ENCODE peak calls at places on chromosomes 1 and 21, in five cellular contexts. One of them, this sample, is unnamed.

GRCh38 chr1:41920658-41921057 is 1.9 kb upstream of the HIVEP3 start:
- DNase-seq in H9: no peak
- DNase-seq in neuronal stem cell: no peak
- DNase-seq in mesenchymal stem cell: peak; percentile 27
- DNase-seq in H1: no peak
- DNase-seq in this sample: peak; percentile 80

GRCh38 chr1:1079408-1080121 is 5.5 kb upstream of the RNF223 start:
- DNase-seq in mesenchymal stem cell: peak; percentile 96
- DNase-seq in H1: no peak
- DNase-seq in neuronal stem cell: peak; percentile 63
- DNase-seq in H9: peak; percentile 81
- DNase-seq in this sample: peak; percentile 90

GRCh38 chr1:234925440-234926251 is 203.0 kb downstream of the TOMM20 start:
- DNase-seq in H1: peak; percentile 38
- DNase-seq in mesenchymal stem cell: peak; percentile 99
- DNase-seq in neuronal stem cell: no peak
- DNase-seq in H9: peak; percentile 29
- DNase-seq in this sample: peak; percentile 99

GRCh38 chr1:112196731-112197130 is 199.3 kb upstream of the CTTNBP2NL start:
- DNase-seq in H9: no peak
- DNase-seq in H1: no peak
- DNase-seq in mesenchymal stem cell: no peak
- DNase-seq in neuronal stem cell: no peak
- DNase-seq in this sample: no peak

GRCh38 chr1:17861685-17862084 is 106.6 kb downstream of the ACTL8 start:
- DNase-seq in H1: no peak
- DNase-seq in neuronal stem cell: no peak
- DNase-seq in mesenchymal stem cell: no peak
- DNase-seq in H9: no peak
- DNase-seq in this sample: no peak

GRCh38 chr1:159909381-159909780 is 9.4 kb upstream of the CFAP45 start:
- DNase-seq in H9: no peak
- DNase-seq in H1: no peak
- DNase-seq in mesenchymal stem cell: peak; percentile 66
- DNase-seq in neuronal stem cell: no peak
- DNase-seq in this sample: no peak

GRCh38 chr1:165415068-165415467 is 29.9 kb downstream of the RXRG start:
- DNase-seq in H9: no peak
- DNase-seq in H1: no peak
- DNase-seq in neuronal stem cell: no peak
- DNase-seq in mesenchymal stem cell: no peak
- DNase-seq in this sample: no peak

GRCh38 chr1:55781944-55782482 is 566.8 kb upstream of the USP24 start:
- DNase-seq in H1: no peak
- DNase-seq in mesenchymal stem cell: peak; percentile 89
- DNase-seq in neuronal stem cell: no peak
- DNase-seq in H9: no peak
- DNase-seq in this sample: peak; percentile 94

GRCh38 chr1:47930215-47930885 is 66.8 kb downstream of the TRABD2B start:
- DNase-seq in neuronal stem cell: no peak
- DNase-seq in mesenchymal stem cell: no peak
- DNase-seq in H1: no peak
- DNase-seq in H9: no peak
- DNase-seq in this sample: no peak

GRCh38 chr1:205991237-205991636 is 12.0 kb downstream of the RAB7B start:
- DNase-seq in mesenchymal stem cell: no peak
- DNase-seq in H1: no peak
- DNase-seq in neuronal stem cell: no peak
- DNase-seq in H9: no peak
- DNase-seq in this sample: peak; percentile 72

GRCh38 chr1:10649484-10650201 is 146.8 kb downstream of the CASZ1 start:
- DNase-seq in mesenchymal stem cell: no peak
- DNase-seq in H1: no peak
- DNase-seq in neuronal stem cell: peak; percentile 80
- DNase-seq in H9: no peak
- DNase-seq in this sample: no peak

GRCh38 chr1:63004868-63005267 is 220.9 kb downstream of the ATG4C start:
- DNase-seq in mesenchymal stem cell: no peak
- DNase-seq in H9: peak; percentile 39
- DNase-seq in neuronal stem cell: no peak
- DNase-seq in H1: no peak
- DNase-seq in this sample: no peak

GRCh38 chr1:55050283-55050682 is 10.9 kb downstream of the PCSK9 start:
- DNase-seq in H9: no peak
- DNase-seq in mesenchymal stem cell: no peak
- DNase-seq in neuronal stem cell: no peak
- DNase-seq in H1: no peak
- DNase-seq in this sample: peak; percentile 62

DNA sequence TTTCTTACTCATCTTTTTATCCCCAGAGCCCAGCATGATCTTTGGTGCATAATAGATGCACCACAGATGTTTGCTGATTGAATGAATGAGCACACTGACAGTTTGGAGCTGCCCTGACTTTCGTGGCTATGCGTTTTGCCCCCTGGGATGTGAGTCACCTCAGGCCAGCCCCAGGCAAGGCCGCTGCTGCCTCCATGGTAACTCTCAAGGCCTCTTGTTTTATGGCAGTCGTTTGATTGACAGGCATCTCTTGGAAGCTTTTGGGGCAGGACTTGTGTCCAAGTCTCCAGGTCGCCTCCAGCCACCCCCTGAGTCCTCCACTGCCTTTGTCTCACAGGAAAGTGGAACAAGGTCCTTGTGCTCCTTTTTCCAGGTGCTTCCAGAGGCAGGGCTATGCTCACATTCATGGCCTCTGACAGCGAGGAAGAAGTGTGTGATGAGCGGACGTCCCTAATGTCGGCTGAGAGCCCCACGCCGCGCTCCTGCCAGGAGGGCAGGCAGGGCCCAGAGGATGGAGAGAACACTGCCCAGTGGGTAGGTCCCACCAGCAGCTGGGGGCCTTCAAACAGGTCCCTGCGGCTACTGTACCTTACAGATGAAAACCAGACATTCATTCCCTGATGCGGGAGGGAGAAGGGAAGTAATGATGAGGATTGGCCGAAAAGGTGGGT is 11.2 kb downstream of the PSEN2 start:
- DNase-seq in mesenchymal stem cell: no peak
- DNase-seq in H9: no peak
- DNase-seq in neuronal stem cell: no peak
- DNase-seq in H1: no peak
- DNase-seq in this sample: no peak
- H2AFZ ChIP-seq in mesenchymal stem cell: no peak overlapping the region
- H2AFZ ChIP-seq in H9: no peak overlapping the region
- H2AFZ ChIP-seq in neuronal stem cell: no peak overlapping the region
- H2AFZ ChIP-seq in H1: no peak overlapping the region
- H2AFZ ChIP-seq in this sample: no peak overlapping the region

DNA sequence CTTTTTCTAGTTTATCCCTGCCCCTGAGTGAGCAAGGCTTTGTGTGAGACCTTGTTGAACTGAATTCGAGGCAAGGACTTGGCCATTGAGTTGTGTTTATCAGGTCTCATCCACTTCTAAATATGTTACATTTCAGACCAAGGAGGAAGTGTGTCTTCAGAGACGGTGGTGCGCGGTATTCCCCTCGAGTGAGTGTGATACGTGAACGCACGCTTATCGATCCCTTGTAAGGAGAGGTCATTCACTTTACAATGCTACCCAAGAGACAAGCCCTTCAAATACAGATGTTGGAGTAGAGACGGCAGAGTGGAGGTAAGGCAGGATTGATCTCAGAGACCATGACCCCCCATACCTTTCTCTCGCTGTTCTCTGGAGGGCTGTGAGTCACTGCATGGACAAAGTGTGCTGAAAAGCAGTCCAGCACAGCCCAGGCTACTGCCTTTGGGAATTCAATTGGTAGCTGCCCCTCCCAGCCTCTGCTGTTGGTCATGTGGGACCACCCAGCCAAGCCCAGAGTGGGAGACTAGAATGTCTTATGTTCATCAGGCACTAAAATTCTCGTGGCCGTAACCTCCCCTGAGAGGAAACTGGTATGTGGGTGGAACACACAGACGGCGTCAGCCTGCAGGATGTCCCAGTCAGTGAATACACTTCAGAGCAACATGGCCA is 16.3 kb upstream of the MTARC1 start:
- DNase-seq in H9: no peak
- DNase-seq in mesenchymal stem cell: no peak
- DNase-seq in H1: no peak
- DNase-seq in neuronal stem cell: no peak
- DNase-seq in this sample: no peak
- H4K91ac ChIP-seq in H9: no peak overlapping the region
- H4K91ac ChIP-seq in mesenchymal stem cell: no peak overlapping the region
- H4K91ac ChIP-seq in H1: no peak overlapping the region
- H4K91ac ChIP-seq in neuronal stem cell: no peak overlapping the region
- H4K91ac ChIP-seq in this sample: no peak overlapping the region

GRCh38 chr1:117147341-117147831 is 25.8 kb upstream of the TRIM45 start:
- DNase-seq in H9: no peak
- DNase-seq in neuronal stem cell: no peak
- DNase-seq in H1: no peak
- DNase-seq in mesenchymal stem cell: no peak
- DNase-seq in this sample: no peak
- H2BK15ac ChIP-seq in H9: no peak overlapping the region
- H2BK15ac ChIP-seq in neuronal stem cell: no peak overlapping the region
- H2BK15ac ChIP-seq in H1: no peak overlapping the region
- H2BK15ac ChIP-seq in mesenchymal stem cell: no peak overlapping the region
- H2BK15ac ChIP-seq in this sample: peak overlapping the region; percentile 40

DNA sequence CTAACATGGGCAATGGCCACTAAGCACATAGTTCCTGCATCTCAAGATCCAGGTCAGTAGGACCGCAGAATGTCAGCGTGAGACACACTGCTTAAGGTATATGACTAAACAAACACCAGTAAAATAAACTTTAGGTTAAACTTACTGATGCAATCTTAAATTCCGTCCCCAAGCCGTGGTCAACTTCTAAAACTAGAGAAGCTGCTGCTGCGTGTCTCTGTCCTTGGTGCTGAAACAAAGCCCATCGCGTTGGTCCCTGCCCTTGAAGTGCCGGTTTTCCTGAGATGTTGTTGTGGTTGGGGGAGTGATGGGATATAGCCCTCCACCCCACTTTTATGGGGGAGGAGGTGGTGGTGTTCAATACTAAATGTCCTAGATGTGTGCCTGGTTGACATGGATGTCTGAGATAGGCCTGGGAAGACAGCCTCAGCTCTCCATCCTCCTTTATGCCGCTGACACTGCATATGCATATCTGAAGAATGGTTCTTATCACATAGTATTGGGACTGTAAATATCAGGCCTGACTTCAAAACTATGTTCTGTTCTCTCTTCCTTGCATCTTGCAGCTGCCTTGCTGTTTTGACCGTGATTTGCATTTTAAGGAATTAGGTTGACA is 72.0 kb upstream of the KCNA3 start:
- DNase-seq in neuronal stem cell: peak; percentile 71
- DNase-seq in H9: peak; percentile 67
- DNase-seq in mesenchymal stem cell: peak; percentile 47
- DNase-seq in H1: peak; percentile 19
- DNase-seq in this sample: peak; percentile 53
- H2AFZ ChIP-seq in neuronal stem cell: no peak overlapping the region
- H2AFZ ChIP-seq in H9: no peak overlapping the region
- H2AFZ ChIP-seq in mesenchymal stem cell: no peak overlapping the region
- H2AFZ ChIP-seq in H1: no peak overlapping the region
- H2AFZ ChIP-seq in this sample: no peak overlapping the region

DNA sequence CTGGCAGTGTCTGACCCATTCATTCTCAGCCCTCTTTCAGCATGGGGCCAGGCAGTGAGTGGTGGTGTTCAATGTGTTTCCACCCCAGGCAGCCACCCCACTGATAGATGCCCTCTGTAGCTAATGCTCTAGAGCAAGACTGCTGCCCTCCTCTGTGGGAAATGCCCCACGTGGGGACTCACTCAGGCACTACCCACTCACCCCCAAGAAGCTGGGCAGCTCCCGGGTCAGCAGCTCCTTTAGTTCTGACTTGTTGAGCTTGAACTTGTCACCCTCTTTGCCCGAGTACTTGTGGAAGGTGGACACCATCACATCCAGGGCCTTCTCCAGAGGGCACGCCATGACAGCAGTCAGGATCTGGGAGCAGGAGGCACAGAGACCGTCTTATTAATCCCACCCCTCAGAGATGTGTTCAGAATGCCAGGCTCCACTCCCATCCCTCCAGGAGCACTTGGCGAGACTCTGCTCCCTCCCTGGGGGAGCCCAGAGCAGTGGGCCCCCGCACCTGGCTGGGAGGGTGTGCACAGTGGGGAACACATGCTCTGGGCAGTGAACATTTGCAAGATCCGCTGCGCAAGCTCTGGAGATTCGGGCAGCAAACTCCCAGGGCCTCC is 1.0 kb downstream of the S100A4 start:
- DNase-seq in H1: no peak
- DNase-seq in neuronal stem cell: no peak
- DNase-seq in H9: no peak
- DNase-seq in mesenchymal stem cell: no peak
- DNase-seq in this sample: no peak
- H4K91ac ChIP-seq in H1: peak overlapping the region; percentile 93
- H4K91ac ChIP-seq in neuronal stem cell: peak overlapping the region; percentile 81
- H4K91ac ChIP-seq in H9: no peak overlapping the region
- H4K91ac ChIP-seq in mesenchymal stem cell: peak overlapping the region; percentile 94
- H4K91ac ChIP-seq in this sample: peak overlapping the region; percentile 94

GRCh38 chr21:28523367-28523766 is 469.3 kb downstream of the LTN1 start:
- DNase-seq in H1: no peak
- DNase-seq in neuronal stem cell: no peak
- DNase-seq in H9: no peak
- DNase-seq in mesenchymal stem cell: no peak
- DNase-seq in this sample: no peak

GRCh38 chr21:28518620-28519019 is 474.1 kb downstream of the LTN1 start:
- DNase-seq in mesenchymal stem cell: no peak
- DNase-seq in H1: no peak
- DNase-seq in neuronal stem cell: no peak
- DNase-seq in H9: no peak
- DNase-seq in this sample: peak; percentile 35

GRCh38 chr21:28516996-28517592 is 475.6 kb downstream of the LTN1 start:
- DNase-seq in neuronal stem cell: peak; percentile 45
- DNase-seq in mesenchymal stem cell: peak; percentile 52
- DNase-seq in H9: peak; percentile 92
- DNase-seq in H1: peak; percentile 70
- DNase-seq in this sample: no peak

DNA sequence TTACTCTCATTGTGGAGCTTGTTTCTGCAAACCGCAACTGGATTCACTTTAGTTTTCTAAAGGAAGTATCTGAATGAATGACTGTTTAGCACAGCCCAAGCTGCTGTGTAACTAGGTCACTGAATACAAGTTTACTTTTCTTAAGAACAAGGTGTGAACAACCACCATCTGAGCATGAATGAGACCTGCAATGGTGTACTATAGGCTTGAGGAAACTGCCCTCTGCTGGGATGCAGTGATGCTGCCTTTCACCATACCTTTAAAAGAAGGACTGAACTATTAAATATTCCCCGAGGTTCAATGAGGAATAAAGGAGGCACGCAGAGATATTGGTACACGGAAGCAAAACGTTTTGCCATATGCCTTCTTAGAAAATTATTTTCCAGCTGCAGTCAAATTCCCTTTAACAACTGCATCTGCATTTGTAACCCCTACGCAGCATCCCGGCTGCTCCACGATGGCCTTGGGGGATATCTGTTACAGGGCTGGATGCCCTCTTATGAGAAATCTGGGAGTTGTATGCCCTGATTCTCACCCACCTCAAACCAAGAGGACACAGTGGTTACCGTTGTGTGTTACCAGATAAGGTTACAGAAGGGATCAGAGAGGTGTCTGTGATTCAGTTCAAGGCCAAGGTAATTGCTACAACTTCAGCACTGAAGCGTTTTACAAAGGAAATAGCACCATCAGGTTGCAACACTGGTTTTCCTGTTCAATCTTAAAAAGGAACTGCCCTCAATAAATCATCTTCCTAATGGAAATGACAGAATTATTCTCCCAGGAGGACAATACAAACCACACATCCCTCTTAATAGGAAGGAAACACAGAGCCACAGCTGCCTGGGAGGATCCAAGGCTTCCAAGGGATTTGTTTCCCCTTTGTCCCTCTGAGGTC is 470.5 kb downstream of the LTN1 start:
- DNase-seq in H1: peak; percentile 5
- DNase-seq in mesenchymal stem cell: peak; percentile 13
- DNase-seq in neuronal stem cell: no peak
- DNase-seq in H9: peak; percentile 30
- DNase-seq in this sample: peak; percentile 79
- H2BK15ac ChIP-seq in H1: no peak overlapping the region
- H2BK15ac ChIP-seq in mesenchymal stem cell: no peak overlapping the region
- H2BK15ac ChIP-seq in neuronal stem cell: no peak overlapping the region
- H2BK15ac ChIP-seq in H9: no peak overlapping the region
- H2BK15ac ChIP-seq in this sample: peak overlapping the region; percentile 62